ENCODE peak calls at places on chromosomes 3 and 15, in five cellular contexts. One of them, this sample, is unnamed.

GRCh38 chr3:39099242-39099641 is 8.2 kb downstream of the GORASP1 start:
- DNase-seq in K562: no peak
- DNase-seq in neuronal stem cell: no peak
- DNase-seq in adrenal gland: no peak
- DNase-seq in effector memory CD4-positive, alpha-beta T cell: no peak
- DNase-seq in this sample: no peak

GRCh38 chr15:66835558-66835878 is 133.5 kb downstream of the SMAD6 start:
- DNase-seq in neuronal stem cell: no peak
- DNase-seq in adrenal gland: no peak
- DNase-seq in K562: no peak
- DNase-seq in effector memory CD4-positive, alpha-beta T cell: no peak
- DNase-seq in this sample: peak; percentile 86

GRCh38 chr3:57951106-57951882 is 56.9 kb upstream of the FLNB start:
- DNase-seq in adrenal gland: peak; percentile 78
- DNase-seq in K562: peak; percentile 35
- DNase-seq in neuronal stem cell: no peak
- DNase-seq in effector memory CD4-positive, alpha-beta T cell: no peak
- DNase-seq in this sample: peak; percentile 79

GRCh38 chr15:56428821-56429458 is 36.0 kb downstream of the MNS1 start:
- DNase-seq in adrenal gland: no peak
- DNase-seq in effector memory CD4-positive, alpha-beta T cell: no peak
- DNase-seq in neuronal stem cell: peak; percentile 0
- DNase-seq in K562: peak; percentile 10
- DNase-seq in this sample: no peak

GRCh38 chr3:24496529-24497482 is 2.2 kb upstream of the THRB start:
- DNase-seq in K562: peak; percentile 68
- DNase-seq in adrenal gland: peak; percentile 71
- DNase-seq in neuronal stem cell: peak; percentile 35
- DNase-seq in effector memory CD4-positive, alpha-beta T cell: no peak
- DNase-seq in this sample: peak; percentile 65

GRCh38 chr3:123766195-123767019 is 117.7 kb downstream of the MYLK start:
- DNase-seq in neuronal stem cell: no peak
- DNase-seq in effector memory CD4-positive, alpha-beta T cell: no peak
- DNase-seq in K562: no peak
- DNase-seq in adrenal gland: no peak
- DNase-seq in this sample: peak; percentile 45

GRCh38 chr3:195405646-195406045 is 37.2 kb downstream of the ACAP2 start:
- DNase-seq in adrenal gland: no peak
- DNase-seq in K562: no peak
- DNase-seq in neuronal stem cell: no peak
- DNase-seq in effector memory CD4-positive, alpha-beta T cell: no peak
- DNase-seq in this sample: no peak

GRCh38 chr3:190701096-190701532 is 161.4 kb downstream of the GMNC start:
- DNase-seq in effector memory CD4-positive, alpha-beta T cell: no peak
- DNase-seq in neuronal stem cell: peak; percentile 12
- DNase-seq in K562: no peak
- DNase-seq in adrenal gland: peak; percentile 50
- DNase-seq in this sample: peak; percentile 41

GRCh38 chr15:92610101-92610520 is 45.5 kb downstream of the FAM174B start:
- DNase-seq in effector memory CD4-positive, alpha-beta T cell: no peak
- DNase-seq in K562: no peak
- DNase-seq in neuronal stem cell: no peak
- DNase-seq in adrenal gland: no peak
- DNase-seq in this sample: no peak

GRCh38 chr3:138646527-138646926 is 38.0 kb downstream of the FAIM start:
- DNase-seq in neuronal stem cell: no peak
- DNase-seq in effector memory CD4-positive, alpha-beta T cell: no peak
- DNase-seq in adrenal gland: no peak
- DNase-seq in K562: no peak
- DNase-seq in this sample: no peak

GRCh38 chr3:138653567-138653966 is 45.0 kb downstream of the FAIM start:
- DNase-seq in effector memory CD4-positive, alpha-beta T cell: no peak
- DNase-seq in adrenal gland: no peak
- DNase-seq in K562: no peak
- DNase-seq in neuronal stem cell: no peak
- DNase-seq in this sample: no peak

GRCh38 chr3:138646008-138646407 is 37.4 kb downstream of the FAIM start:
- DNase-seq in K562: no peak
- DNase-seq in adrenal gland: no peak
- DNase-seq in neuronal stem cell: no peak
- DNase-seq in effector memory CD4-positive, alpha-beta T cell: no peak
- DNase-seq in this sample: no peak

GRCh38 chr3:138649134-138649533 is 40.6 kb downstream of the FAIM start:
- DNase-seq in K562: no peak
- DNase-seq in neuronal stem cell: no peak
- DNase-seq in effector memory CD4-positive, alpha-beta T cell: no peak
- DNase-seq in adrenal gland: no peak
- DNase-seq in this sample: no peak
- H3K9me3 ChIP-seq in K562: peaks cover 19% of the 10 kb centered on the region
- H3K9me3 ChIP-seq in neuronal stem cell: peaks cover 27% of the 10 kb centered on the region
- H3K9me3 ChIP-seq in effector memory CD4-positive, alpha-beta T cell: peaks cover 16% of the 10 kb centered on the region
- H3K9me3 ChIP-seq in adrenal gland: no peaks in the 10 kb centered on the region
- H3K9me3 ChIP-seq in this sample: peaks cover 42% of the 10 kb centered on the region

DNA sequence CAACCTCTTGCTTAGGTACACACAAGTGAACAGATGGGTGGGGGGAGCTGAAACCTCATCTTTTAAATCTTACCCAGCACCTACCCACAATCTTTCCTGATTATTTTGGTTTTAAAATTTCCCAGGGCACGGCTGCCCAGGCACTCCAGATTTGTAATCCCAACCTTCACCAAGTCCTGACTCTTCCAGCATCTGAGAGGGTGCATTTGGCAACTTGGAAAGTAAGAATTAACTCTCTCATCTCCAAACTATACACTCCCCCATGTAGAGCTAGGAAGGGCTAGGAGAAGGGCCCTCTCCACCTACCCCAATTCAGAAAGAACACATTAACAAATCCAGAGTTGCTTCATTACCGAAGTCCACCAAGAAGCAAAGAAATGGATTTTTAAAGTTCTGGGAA is 41.7 kb upstream of the PRICKLE2 start:
- DNase-seq in adrenal gland: no peak
- DNase-seq in effector memory CD4-positive, alpha-beta T cell: no peak
- DNase-seq in neuronal stem cell: no peak
- DNase-seq in K562: no peak
- DNase-seq in this sample: no peak
- H3K4me3 ChIP-seq in adrenal gland: peak overlapping the region; percentile 76
- H3K4me3 ChIP-seq in effector memory CD4-positive, alpha-beta T cell: no peak overlapping the region
- H3K4me3 ChIP-seq in neuronal stem cell: no peak overlapping the region
- H3K4me3 ChIP-seq in K562: no peak overlapping the region
- H3K4me3 ChIP-seq in this sample: no peak overlapping the region

GRCh38 chr3:15488002-15488401 is 33.5 kb downstream of the COLQ start:
- DNase-seq in effector memory CD4-positive, alpha-beta T cell: no peak
- DNase-seq in neuronal stem cell: no peak
- DNase-seq in adrenal gland: no peak
- DNase-seq in K562: no peak
- DNase-seq in this sample: no peak

GRCh38 chr3:15486020-15486419 is 35.5 kb downstream of the COLQ start:
- DNase-seq in effector memory CD4-positive, alpha-beta T cell: no peak
- DNase-seq in neuronal stem cell: no peak
- DNase-seq in K562: no peak
- DNase-seq in adrenal gland: no peak
- DNase-seq in this sample: no peak

GRCh38 chr3:15490158-15490557 is 31.3 kb downstream of the COLQ start:
- DNase-seq in adrenal gland: no peak
- DNase-seq in neuronal stem cell: no peak
- DNase-seq in K562: no peak
- DNase-seq in effector memory CD4-positive, alpha-beta T cell: no peak
- DNase-seq in this sample: no peak

GRCh38 chr3:15491143-15491542 is 30.4 kb downstream of the COLQ start:
- DNase-seq in effector memory CD4-positive, alpha-beta T cell: no peak
- DNase-seq in K562: no peak
- DNase-seq in neuronal stem cell: no peak
- DNase-seq in adrenal gland: no peak
- DNase-seq in this sample: no peak

GRCh38 chr3:15486979-15487378 is 34.5 kb downstream of the COLQ start:
- DNase-seq in neuronal stem cell: no peak
- DNase-seq in effector memory CD4-positive, alpha-beta T cell: no peak
- DNase-seq in adrenal gland: no peak
- DNase-seq in K562: no peak
- DNase-seq in this sample: no peak
- H3K27me3 ChIP-seq in neuronal stem cell: no peaks in the 10 kb centered on the region
- H3K27me3 ChIP-seq in effector memory CD4-positive, alpha-beta T cell: no peaks in the 10 kb centered on the region
- H3K27me3 ChIP-seq in adrenal gland: no peaks in the 10 kb centered on the region
- H3K27me3 ChIP-seq in K562: peaks cover 23% of the 10 kb centered on the region
- H3K27me3 ChIP-seq in this sample: no peaks in the 10 kb centered on the region

DNA sequence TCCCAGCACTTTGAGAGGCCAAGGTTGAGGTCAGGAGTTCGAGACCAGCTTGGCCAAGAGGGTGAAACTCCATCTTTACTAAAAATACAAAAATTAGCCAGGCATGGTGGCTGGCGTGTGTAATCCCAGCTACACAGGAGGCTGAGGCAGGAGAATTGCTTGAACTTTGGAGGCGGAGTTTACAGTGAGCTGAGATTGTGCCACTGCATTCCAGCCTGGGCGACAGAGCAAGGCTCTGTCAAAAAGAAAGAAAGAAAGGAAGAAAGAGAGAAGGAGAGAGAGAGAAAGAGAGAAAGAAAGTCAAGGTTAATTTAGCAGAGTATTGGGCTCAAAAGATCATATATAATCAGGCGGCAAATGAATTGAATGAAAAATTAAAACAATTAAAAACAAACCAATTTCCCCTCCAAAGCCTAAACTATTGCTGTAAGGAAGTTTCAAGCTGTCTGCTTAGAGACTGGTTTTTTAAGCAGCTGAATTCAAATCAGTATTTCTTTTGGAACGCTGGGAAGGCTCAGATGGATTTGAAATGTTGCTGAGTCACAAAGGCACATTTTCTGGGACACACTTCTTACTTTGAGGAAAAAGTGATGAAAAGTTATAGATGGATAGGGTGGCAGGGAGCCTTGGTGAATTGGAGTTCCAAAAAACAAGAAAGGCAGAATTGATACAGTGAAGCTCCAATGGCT is 81.3 kb upstream of the BHLHE40 start:
- DNase-seq in effector memory CD4-positive, alpha-beta T cell: no peak
- DNase-seq in K562: no peak
- DNase-seq in adrenal gland: peak; percentile 46
- DNase-seq in neuronal stem cell: no peak
- DNase-seq in this sample: no peak
- H3K9me3 ChIP-seq in effector memory CD4-positive, alpha-beta T cell: no peaks in the 10 kb centered on the region
- H3K9me3 ChIP-seq in K562: no peaks in the 10 kb centered on the region
- H3K9me3 ChIP-seq in adrenal gland: no peaks in the 10 kb centered on the region
- H3K9me3 ChIP-seq in neuronal stem cell: no peaks in the 10 kb centered on the region
- H3K9me3 ChIP-seq in this sample: no peaks in the 10 kb centered on the region

GRCh38 chr15:49185473-49185872 is 15.4 kb downstream of the GALK2 start:
- DNase-seq in adrenal gland: no peak
- DNase-seq in neuronal stem cell: no peak
- DNase-seq in effector memory CD4-positive, alpha-beta T cell: no peak
- DNase-seq in K562: no peak
- DNase-seq in this sample: no peak
- H3K4me3 ChIP-seq in adrenal gland: no peak overlapping the region
- H3K4me3 ChIP-seq in neuronal stem cell: no peak overlapping the region
- H3K4me3 ChIP-seq in effector memory CD4-positive, alpha-beta T cell: no peak overlapping the region
- H3K4me3 ChIP-seq in K562: no peak overlapping the region
- H3K4me3 ChIP-seq in this sample: no peak overlapping the region

GRCh38 chr15:65084500-65085206 is 8.1 kb downstream of the KBTBD13 start:
- DNase-seq in effector memory CD4-positive, alpha-beta T cell: no peak
- DNase-seq in adrenal gland: no peak
- DNase-seq in neuronal stem cell: no peak
- DNase-seq in K562: no peak
- DNase-seq in this sample: no peak

GRCh38 chr15:65083262-65083701 is 6.7 kb downstream of the KBTBD13 start:
- DNase-seq in K562: no peak
- DNase-seq in effector memory CD4-positive, alpha-beta T cell: no peak
- DNase-seq in neuronal stem cell: peak; percentile 84
- DNase-seq in adrenal gland: no peak
- DNase-seq in this sample: no peak

GRCh38 chr15:65081270-65081669 is 4.7 kb downstream of the KBTBD13 start:
- DNase-seq in neuronal stem cell: no peak
- DNase-seq in K562: no peak
- DNase-seq in adrenal gland: no peak
- DNase-seq in effector memory CD4-positive, alpha-beta T cell: no peak
- DNase-seq in this sample: no peak

GRCh38 chr15:65081758-65082157 is 5.2 kb downstream of the KBTBD13 start:
- DNase-seq in adrenal gland: no peak
- DNase-seq in neuronal stem cell: no peak
- DNase-seq in K562: no peak
- DNase-seq in effector memory CD4-positive, alpha-beta T cell: no peak
- DNase-seq in this sample: no peak

GRCh38 chr15:65082303-65082958 is 5.9 kb downstream of the KBTBD13 start:
- DNase-seq in adrenal gland: no peak
- DNase-seq in K562: no peak
- DNase-seq in effector memory CD4-positive, alpha-beta T cell: no peak
- DNase-seq in neuronal stem cell: no peak
- DNase-seq in this sample: peak; percentile 45
- H3K27me3 ChIP-seq in adrenal gland: peaks cover 13% of the 10 kb centered on the region
- H3K27me3 ChIP-seq in K562: peaks cover 31% of the 10 kb centered on the region
- H3K27me3 ChIP-seq in effector memory CD4-positive, alpha-beta T cell: peaks cover 8% of the 10 kb centered on the region
- H3K27me3 ChIP-seq in neuronal stem cell: peaks cover 7% of the 10 kb centered on the region
- H3K27me3 ChIP-seq in this sample: no peaks in the 10 kb centered on the region

GRCh38 chr15:20665653-20666052 is 124.1 kb upstream of the GOLGA6L6 start:
- DNase-seq in K562: no peak
- DNase-seq in neuronal stem cell: no peak
- DNase-seq in adrenal gland: no peak
- DNase-seq in effector memory CD4-positive, alpha-beta T cell: no peak
- DNase-seq in this sample: no peak
- H3K9me3 ChIP-seq in K562: no peaks in the 10 kb centered on the region
- H3K9me3 ChIP-seq in neuronal stem cell: no peaks in the 10 kb centered on the region
- H3K9me3 ChIP-seq in adrenal gland: no peaks in the 10 kb centered on the region
- H3K9me3 ChIP-seq in effector memory CD4-positive, alpha-beta T cell: no peaks in the 10 kb centered on the region
- H3K9me3 ChIP-seq in this sample: no peaks in the 10 kb centered on the region